ENCODE peak calls at places on chromosomes 2 and 18, in nine cellular contexts. F, W, M, C, R, N, K, U and I are unnamed samples.

GRCh38 chr18:5515007-5515744 is 28.6 kb downstream of the EPB41L3 start:
- DNase-seq in W (no peak), K (no peak), F (no peak), U (no peak), N (peak), R (no peak), C (no peak), M (peak), I (no peak)

GRCh38 chr2:44362207-44363015 is 664 bp downstream of the CAMKMT start:
- DNase-seq in C (no peak), R (peak), W (peak), M (peak), U (peak), K (peak), F (peak), N (peak), I (peak)

GRCh38 chr18:48868468-48869466 is 82.0 kb downstream of the SMAD7 start:
- DNase-seq in N (peak), F (peak), R (no peak), U (no peak), K (no peak), W (no peak), C (peak), M (no peak), I (peak)

GRCh38 chr2:65120990-65121693 is 8.8 kb downstream of the RAB1A start:
- DNase-seq in R (no peak), F (no peak), C (no peak), K (no peak), N (no peak), W (no peak), M (no peak), U (no peak), I (no peak)

GRCh38 chr2:26989156-26989555 is 18.7 kb downstream of the MAPRE3 start:
- DNase-seq in R (no peak), F (peak), K (no peak), M (no peak), C (no peak), W (no peak), U (no peak), N (no peak), I (no peak)

GRCh38 chr2:141900826-141901225 is 230.0 kb downstream of the LRP1B start:
- DNase-seq in F (no peak), M (no peak), W (no peak), C (no peak), N (no peak), K (peak), U (no peak), R (no peak), I (no peak)

GRCh38 chr2:181991171-181991885 is 5.7 kb downstream of the PPP1R1C start:
- DNase-seq in R (no peak), C (no peak), F (no peak), M (no peak), U (no peak), N (no peak), K (no peak), W (no peak), I (no peak)

GRCh38 chr2:98403878-98404277 is 40.8 kb upstream of the INPP4A start:
- DNase-seq in U (no peak), N (no peak), K (no peak), F (no peak), W (no peak), R (no peak), C (no peak), M (no peak), I (peak)

GRCh38 chr2:169997140-169997887 is 170.1 kb downstream of the UBR3 start:
- DNase-seq in C (no peak), W (no peak), N (no peak), F (no peak), K (no peak), R (no peak), U (no peak), M (no peak), I (no peak)

GRCh38 chr2:240144649-240145261 is 4.3 kb upstream of the OTOS start:
- DNase-seq in W (no peak), F (no peak), N (no peak), M (no peak), C (no peak), K (no peak), U (no peak), R (no peak), I (no peak)

GRCh38 chr2:60840880-60841279 is 40.5 kb upstream of the REL start:
- DNase-seq in R (no peak), M (no peak), U (no peak), C (no peak), F (no peak), W (no peak), N (no peak), K (no peak), I (no peak)

GRCh38 chr2:60560734-60561649 is 7.5 kb upstream of the BCL11A start:
- DNase-seq in C (no peak), N (peak), K (no peak), F (peak), U (no peak), R (no peak), M (peak), W (no peak), I (no peak)

GRCh38 chr2:58633576-58634365 is 392.6 kb upstream of the FANCL start:
- DNase-seq in W (no peak), N (no peak), F (peak), C (peak), R (no peak), U (no peak), K (peak), M (no peak), I (no peak)

GRCh38 chr2:26846881-26847662 is 860 bp upstream of the DPYSL5 start:
- DNase-seq in W (no peak), U (peak), N (peak), K (no peak), C (no peak), F (no peak), R (no peak), M (no peak), I (no peak)

GRCh38 chr18:60277855-60278480 is 94.6 kb downstream of the MC4R start:
- DNase-seq in U (no peak), W (no peak), C (peak), M (no peak), R (no peak), K (peak), N (no peak), F (peak), I (no peak)

GRCh38 chr2:129904532-129905446 is 74.7 kb upstream of the RAB6C start:
- DNase-seq in N (no peak), K (no peak), M (no peak), C (no peak), F (no peak), U (no peak), R (no peak), W (peak), I (no peak)

GRCh38 chr2:150169230-150169629 is 318.2 kb downstream of the RND3 start:
- DNase-seq in W (no peak), C (no peak), N (no peak), U (no peak), F (peak), K (no peak), R (no peak), M (no peak), I (no peak)

GRCh38 chr18:75546964-75547363 is 119.5 kb upstream of the SMIM21 start:
- DNase-seq in C (no peak), U (no peak), M (no peak), N (no peak), R (no peak), W (peak), K (no peak), F (no peak), I (no peak)

GRCh38 chr18:2878656-2879330 is 32.0 kb downstream of the EMILIN2 start:
- DNase-seq in K (no peak), N (no peak), M (no peak), W (no peak), F (no peak), C (no peak), R (no peak), U (no peak), I (no peak)

GRCh38 chr18:22398464-22398863 is 19.3 kb downstream of the CTAGE1 start:
- DNase-seq in R (peak), K (no peak), F (no peak), C (no peak), W (no peak), U (no peak), M (peak), N (no peak), I (no peak)

GRCh38 chr18:45321520-45321919 is 293.8 kb upstream of the SLC14A2 start:
- DNase-seq in C (no peak), W (no peak), N (no peak), M (peak), U (peak), K (no peak), R (no peak), F (no peak), I (no peak)

GRCh38 chr2:236654496-236654895 is 84.9 kb downstream of the ACKR3 start:
- DNase-seq in N (no peak), C (no peak), K (no peak), R (no peak), U (no peak), W (no peak), M (no peak), F (no peak), I (no peak)

GRCh38 chr18:24976502-24976901 is 375.5 kb downstream of the ZNF521 start:
- DNase-seq in F (no peak), K (no peak), W (no peak), N (no peak), C (no peak), R (no peak), M (no peak), U (no peak), I (no peak)

GRCh38 chr18:58314284-58314683 is 270.3 kb downstream of the NEDD4L start:
- DNase-seq in U (peak), R (no peak), C (peak), M (no peak), K (peak), F (peak), N (no peak), W (no peak), I (no peak)

GRCh38 chr18:73124165-73124564 is 256.4 kb upstream of the NETO1 start:
- DNase-seq in U (no peak), R (no peak), C (no peak), N (no peak), M (no peak), K (no peak), F (peak), W (no peak), I (no peak)

GRCh38 chr2:6937582-6937981 is 20.4 kb downstream of the RNF144A start:
- DNase-seq in W (peak), M (no peak), F (no peak), U (no peak), K (no peak), N (no peak), C (no peak), R (no peak), I (no peak)

GRCh38 chr2:199596549-199596948 is 138.8 kb upstream of the SATB2 start:
- DNase-seq in N (no peak), R (no peak), F (peak), U (no peak), C (no peak), W (no peak), K (peak), M (no peak), I (no peak)
- TF ChIP-seq CTCF in N (peak), R (no peak), F (peak), U (peak), C (peak), W (peak), K (peak), M (peak), I (no peak)

GRCh38 chr2:135819211-135819610 is 17.8 kb downstream of the LCT start:
- DNase-seq in U (no peak), C (no peak), M (no peak), K (no peak), F (peak), R (no peak), N (peak), W (peak), I (peak)
- TF ChIP-seq CTCF in U (no peak), C (peak), M (peak), K (peak), F (peak), R (no peak), N (peak), W (peak), I (no peak)

GRCh38 chr18:23814977-23815614 is 125.8 kb downstream of the LAMA3 start:
- DNase-seq in U (peak), W (no peak), C (no peak), K (no peak), R (no peak), F (no peak), N (no peak), M (no peak), I (no peak)
- TF ChIP-seq CTCF in U (no peak), W (no peak), C (no peak), K (no peak), R (no peak), F (no peak), N (no peak), M (no peak), I (no peak)

GRCh38 chr2:66982766-66983165 is 414.4 kb upstream of the ETAA1 start:
- DNase-seq in C (no peak), W (no peak), F (peak), N (no peak), U (no peak), M (no peak), K (no peak), R (no peak), I (no peak)
- TF ChIP-seq CTCF in C (no peak), W (no peak), F (peak), N (no peak), U (no peak), M (no peak), K (peak), R (no peak), I (no peak)

GRCh38 chr2:69718338-69718965 is 23.5 kb upstream of the ANXA4 start:
- DNase-seq in U (no peak), C (no peak), R (no peak), K (no peak), N (no peak), W (no peak), F (peak), M (no peak), I (no peak)

GRCh38 chr2:69720922-69721491 is 20.9 kb upstream of the ANXA4 start:
- DNase-seq in C (no peak), U (no peak), R (no peak), N (no peak), F (no peak), K (no peak), M (no peak), W (no peak), I (no peak)

GRCh38 chr2:69723791-69724190 is 18.1 kb upstream of the ANXA4 start:
- DNase-seq in C (no peak), F (no peak), R (no peak), W (no peak), N (no peak), K (no peak), M (no peak), U (no peak), I (no peak)

GRCh38 chr2:69717902-69718301 is 24.0 kb upstream of the ANXA4 start:
- DNase-seq in M (no peak), R (no peak), C (no peak), F (peak), U (no peak), W (peak), N (no peak), K (no peak), I (no peak)

DNA sequence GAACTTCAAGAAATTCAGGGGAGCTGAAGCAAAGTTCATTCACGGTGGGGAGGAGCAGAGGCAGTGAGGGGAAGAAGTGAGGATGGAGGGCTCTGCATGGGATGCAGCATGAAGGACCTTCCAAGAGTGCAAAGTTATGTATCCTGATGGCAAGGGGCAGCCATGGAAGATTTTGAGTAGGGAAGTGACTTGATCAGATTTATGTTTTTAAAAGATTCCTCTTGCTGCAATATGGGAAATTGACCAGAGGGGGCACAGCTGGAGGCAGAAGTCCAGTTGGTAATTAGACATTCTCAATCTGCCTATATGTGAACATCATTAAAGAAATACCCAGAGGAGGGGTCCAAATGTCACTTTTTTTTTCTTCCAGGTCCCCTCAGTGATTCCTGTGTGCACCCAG is 21.5 kb upstream of the ANXA4 start:
- DNase-seq in K (no peak), M (no peak), C (no peak), R (peak), N (no peak), W (no peak), F (peak), U (no peak), I (no peak)
- TF ChIP-seq CTCF in K (peak), M (peak), C (peak), R (peak), N (peak), W (peak), F (peak), U (no peak), I (no peak)